ENCODE peak calls at places on chromosome 5, in eight cellular contexts. T, D, V, K, E, N, A and G are unnamed samples.

GRCh38 chr5:43042176-43042625 is 2.1 kb upstream of the ANXA2R start:
- DNase-seq in T (peak), D (peak), V (peak), K (peak), E (peak), N (peak), A (peak), G (peak)

GRCh38 chr5:66337827-66338226 is 193.7 kb downstream of the SREK1 start:
- DNase-seq in T (no peak), D (no peak), V (no peak), K (no peak), E (no peak), N (no peak), A (no peak), G (no peak)

GRCh38 chr5:159935946-159936345 is 19.7 kb downstream of the ADRA1B start:
- DNase-seq in T (no peak), D (no peak), V (no peak), K (no peak), E (no peak), N (no peak), A (no peak), G (no peak)

GRCh38 chr5:133292300-133292699 is 240.5 kb downstream of the HSPA4 start:
- DNase-seq in T (no peak), D (no peak), V (no peak), K (no peak), E (no peak), N (no peak), A (no peak), G (no peak)

GRCh38 chr5:60184599-60184998 is 291.1 kb upstream of the PDE4D start:
- DNase-seq in T (no peak), D (no peak), V (no peak), K (no peak), E (peak), N (no peak), A (no peak), G (no peak)

GRCh38 chr5:171586436-171586835 is 167.0 kb downstream of the FGF18 start:
- DNase-seq in T (no peak), D (no peak), V (no peak), K (no peak), E (no peak), N (peak), A (no peak), G (no peak)

GRCh38 chr5:77355751-77356150 is 136.4 kb downstream of the WDR41 start:
- DNase-seq in T (no peak), D (no peak), V (no peak), K (no peak), E (no peak), N (no peak), A (no peak), G (no peak)

GRCh38 chr5:172685036-172685435 is 44.0 kb downstream of the NEURL1B start:
- DNase-seq in T (no peak), D (no peak), V (no peak), K (no peak), E (no peak), N (no peak), A (no peak), G (no peak)

GRCh38 chr5:77163453-77163852 is 47.0 kb upstream of the PDE8B start:
- DNase-seq in T (no peak), D (no peak), V (no peak), K (no peak), E (no peak), N (no peak), A (no peak), G (no peak)

GRCh38 chr5:113150821-113151220 is 174.2 kb downstream of the DCP2 start:
- DNase-seq in T (no peak), D (no peak), V (no peak), K (no peak), E (no peak), N (no peak), A (no peak), G (no peak)

GRCh38 chr5:126883801-126884200 is 106.9 kb downstream of the LMNB1 start:
- DNase-seq in T (no peak), D (peak), V (no peak), K (no peak), E (peak), N (no peak), A (no peak), G (no peak)

GRCh38 chr5:15499528-15500325 is at the start of gene FBXL7:
- DNase-seq in T (peak), D (peak), V (peak), K (peak), E (peak), N (peak), A (peak), G (peak)
- TF ChIP-seq CTCF in T (peak), D (no peak), V (peak), K (peak), E (no peak), N (no peak), A (no peak), G (no peak)

DNA sequence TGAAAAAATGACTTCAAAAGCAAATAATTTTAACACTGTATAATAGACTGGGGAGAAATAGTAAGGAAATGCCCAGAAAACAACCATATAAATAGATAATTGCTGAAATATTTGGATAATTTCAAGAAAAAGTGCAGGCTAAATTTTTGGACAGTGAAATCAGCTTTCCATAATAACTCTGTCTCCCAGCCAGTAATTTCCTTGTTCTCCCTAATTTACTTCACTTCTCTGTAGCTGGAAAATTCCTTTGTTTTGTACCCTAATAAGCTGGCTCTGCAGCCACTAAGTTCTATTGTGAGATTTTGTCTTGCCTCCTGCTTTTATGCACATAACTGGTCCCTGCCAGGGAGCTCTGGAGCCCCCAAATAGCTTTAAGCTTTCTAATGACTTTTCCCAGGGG is 27.7 kb downstream of the PRDM6 start:
- DNase-seq in T (no peak), D (no peak), V (no peak), K (no peak), E (no peak), N (no peak), A (no peak), G (no peak)
- TF ChIP-seq CTCF in T (no peak), D (no peak), V (no peak), K (no peak), E (no peak), N (no peak), A (no peak), G (no peak)

DNA sequence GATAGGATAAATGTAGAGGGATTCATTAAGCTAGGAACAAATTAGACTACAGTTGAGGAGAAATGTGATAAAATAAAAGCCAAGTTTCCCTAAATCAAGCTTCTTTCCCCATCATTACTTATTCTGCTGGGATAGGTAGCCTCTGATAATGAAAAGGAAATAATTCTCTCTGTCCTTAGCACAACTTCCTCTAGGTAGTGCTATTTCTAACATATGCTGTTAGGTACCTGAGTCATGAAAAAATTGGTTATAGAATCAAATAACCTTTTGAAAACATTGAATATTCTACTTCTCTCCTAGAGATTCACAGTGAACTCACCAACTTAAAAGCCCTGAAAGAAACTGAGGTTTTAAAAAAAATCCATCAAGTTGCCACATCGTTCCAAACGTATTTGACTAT is 1793.1 kb downstream of the EFNA5 start:
- DNase-seq in T (no peak), D (no peak), V (no peak), K (no peak), E (no peak), N (no peak), A (no peak), G (no peak)
- TF ChIP-seq CTCF in T (no peak), D (peak), V (no peak), K (no peak), E (peak), N (no peak), A (no peak), G (no peak)

GRCh38 chr5:4245076-4245475 is 649.4 kb downstream of the IRX1 start:
- DNase-seq in T (no peak), D (no peak), V (no peak), K (no peak), E (no peak), N (no peak), A (no peak), G (no peak)
- TF ChIP-seq CTCF in T (no peak), D (no peak), V (no peak), K (no peak), E (no peak), N (no peak), A (no peak), G (no peak)

GRCh38 chr5:179141867-179142266 is 81.7 kb downstream of the ZNF354C start:
- DNase-seq in T (no peak), D (no peak), V (peak), K (no peak), E (no peak), N (no peak), A (no peak), G (no peak)

GRCh38 chr5:179142434-179143198 is 82.4 kb downstream of the ZNF354C start:
- DNase-seq in T (no peak), D (peak), V (no peak), K (no peak), E (peak), N (no peak), A (no peak), G (no peak)

GRCh38 chr5:179146277-179146676 is 86.1 kb downstream of the ZNF354C start:
- DNase-seq in T (no peak), D (no peak), V (no peak), K (no peak), E (no peak), N (no peak), A (no peak), G (no peak)

GRCh38 chr5:179140293-179140692 is 80.1 kb downstream of the ZNF354C start:
- DNase-seq in T (no peak), D (no peak), V (no peak), K (no peak), E (no peak), N (no peak), A (no peak), G (no peak)

DNA sequence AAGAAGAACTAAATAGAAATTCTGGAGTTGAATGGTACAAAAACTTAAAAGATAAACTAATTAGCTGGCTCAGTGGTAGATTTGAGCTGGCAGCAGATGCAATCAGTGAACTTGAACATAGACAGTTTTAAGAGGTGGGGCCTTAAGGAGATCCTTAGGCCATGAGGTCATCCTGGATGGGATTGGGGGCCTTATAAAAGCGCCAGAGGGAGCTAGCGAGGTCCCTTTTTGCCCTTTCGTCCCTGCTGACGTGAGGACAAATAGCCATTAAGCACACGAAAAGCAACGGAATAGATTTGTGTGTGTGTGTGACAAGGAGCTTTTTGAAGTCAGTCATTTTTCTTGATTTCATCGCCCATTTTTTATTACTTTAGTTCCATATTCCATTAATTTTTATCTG is 83.3 kb downstream of the ZNF354C start:
- DNase-seq in T (no peak), D (peak), V (no peak), K (no peak), E (peak), N (no peak), A (no peak), G (no peak)
- TF ChIP-seq CTCF in T (no peak), D (no peak), V (no peak), K (peak), E (peak), N (peak), A (no peak), G (no peak)

DNA sequence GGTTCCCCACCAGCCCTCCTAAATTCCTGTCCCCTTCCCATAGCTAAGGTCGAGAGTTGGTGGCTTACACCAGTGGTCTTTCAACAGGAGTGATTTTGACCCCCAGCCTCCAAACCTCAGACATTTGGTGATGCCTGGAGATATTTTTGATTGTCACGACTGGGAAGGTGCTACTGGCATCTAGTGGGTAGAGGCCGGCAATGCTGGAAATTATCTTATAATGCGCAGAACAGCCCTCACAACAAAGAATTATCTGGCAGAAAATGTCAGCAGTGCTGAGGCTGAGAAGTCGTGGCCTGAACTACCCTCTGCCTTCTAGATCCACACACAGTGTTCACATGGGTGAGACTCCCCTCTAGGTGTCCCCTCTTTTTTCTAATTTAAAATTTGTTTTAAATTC is 69.6 kb downstream of the IL31RA start:
- DNase-seq in T (no peak), D (peak), V (no peak), K (no peak), E (peak), N (no peak), A (no peak), G (no peak)
- TF ChIP-seq CTCF in T (no peak), D (peak), V (no peak), K (no peak), E (peak), N (no peak), A (no peak), G (no peak)

GRCh38 chr5:72092074-72092473 is 15.2 kb upstream of the MAP1B start:
- DNase-seq in T (no peak), D (no peak), V (no peak), K (no peak), E (no peak), N (no peak), A (no peak), G (no peak)
- TF ChIP-seq CTCF in T (no peak), D (no peak), V (no peak), K (no peak), E (no peak), N (no peak), A (no peak), G (no peak)